ENCODE peak calls at places on chromosomes 12 and 14, in four cellular contexts. E is A549, R is left ventricle myocardium inferior, D is body of pancreas. F is an unnamed sample. For H3K4me1, the result is how much of the 10 kb centered on the place peaks cover.

GRCh38 chr12:91289881-91290280 is 107.3 kb upstream of the DCN start:
- DNase-seq in E (no peak), D (no peak), R (no peak), F (no peak)

GRCh38 chr12:62600038-62600437 is 133.4 kb downstream of the MON2 start:
- DNase-seq in R (no peak), E (peak), D (no peak), F (no peak)

GRCh38 chr14:105908006-105908405 is 381.6 kb downstream of the TMEM121 start:
- DNase-seq in R (no peak), E (no peak), D (no peak), F (no peak)

GRCh38 chr12:55820679-55821078 is 2.8 kb downstream of the ORMDL2 start:
- DNase-seq in D (no peak), R (no peak), E (peak), F (no peak)

GRCh38 chr12:88225776-88226175 is 83.7 kb downstream of the TMTC3 start:
- DNase-seq in R (no peak), E (no peak), D (no peak), F (no peak)

GRCh38 chr14:88079624-88080023 is 74.7 kb downstream of the GPR65 start:
- DNase-seq in E (no peak), R (no peak), D (no peak), F (no peak)

GRCh38 chr12:110647669-110648068 is 33.7 kb downstream of the TCTN1 start:
- DNase-seq in D (no peak), R (no peak), E (no peak), F (no peak)

GRCh38 chr12:85642810-85643209 is 193.4 kb downstream of the RASSF9 start:
- DNase-seq in D (no peak), E (peak), R (no peak), F (peak)

GRCh38 chr12:85874064-85874463 is at the start of gene NTS:
- DNase-seq in R (no peak), D (no peak), E (peak), F (peak)

GRCh38 chr12:6635856-6636521 is at the start of gene LPAR5:
- DNase-seq in D (no peak), E (peak), R (no peak), F (no peak)

GRCh38 chr12:34392741-34393085 is 370.4 kb downstream of the ALG10 start:
- DNase-seq in R (peak), D (no peak), E (no peak), F (no peak)

GRCh38 chr14:97410667-97411286 is 613.6 kb downstream of the VRK1 start:
- DNase-seq in E (no peak), D (no peak), R (no peak), F (no peak)
- TF ChIP-seq CTCF in E (no peak), D (no peak), R (no peak), F (no peak)

DNA sequence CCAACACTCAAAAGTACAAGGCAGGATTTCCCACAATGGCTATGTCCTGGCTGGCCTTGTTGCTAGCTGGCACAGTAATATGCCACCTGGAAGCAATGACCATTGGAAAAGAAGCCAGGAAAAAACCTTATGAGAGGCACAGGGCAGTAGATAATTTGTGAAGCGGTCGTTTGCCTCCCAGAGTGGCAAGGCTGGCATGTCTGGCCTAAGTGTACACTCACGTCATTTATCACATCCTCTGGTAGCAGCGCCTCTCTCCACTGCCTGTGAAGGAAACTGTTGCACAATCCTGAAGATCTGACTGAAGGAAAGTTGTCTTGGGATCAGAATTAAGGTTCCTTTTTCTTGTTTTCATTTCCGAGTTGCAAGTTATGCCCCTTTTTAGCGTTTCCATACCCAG is 408.5 kb downstream of the ZFP36L1 start:
- DNase-seq in R (peak), E (no peak), D (peak), F (no peak)
- H3K4me1 ChIP-seq in R (under half), E (under half), D (under half), F (under half)

GRCh38 chr12:57632369-57632897 is 568 bp downstream of the B4GALNT1 start:
- DNase-seq in R (no peak), E (peak), D (peak), F (no peak)
- H3K27ac ChIP-seq in R (peak), E (peak), D (no peak), F (no peak)

DNA sequence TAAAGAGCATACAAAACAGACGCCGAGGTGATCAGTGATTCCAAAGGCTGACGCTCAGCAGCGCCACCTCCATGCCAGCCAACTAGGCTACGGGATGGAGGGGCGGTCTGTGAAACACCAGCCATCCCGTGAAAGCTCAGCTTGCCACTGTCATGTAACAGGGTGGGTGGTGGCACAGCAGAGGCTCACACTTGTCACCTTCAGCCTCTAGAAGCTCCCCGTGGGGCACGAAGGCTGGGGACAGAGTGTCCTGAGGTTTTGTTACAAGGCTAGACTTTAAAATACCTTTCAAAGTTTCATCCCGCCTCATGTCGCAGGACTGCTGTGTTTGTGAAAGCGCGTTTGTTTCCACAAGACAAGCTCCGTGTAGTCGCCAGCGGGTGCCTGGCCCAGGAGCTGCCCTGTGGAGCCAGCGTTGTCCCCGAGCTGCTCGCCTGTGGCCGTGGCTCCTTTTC is 20.7 kb downstream of the XRCC3 start:
- DNase-seq in E (no peak), D (no peak), R (no peak), F (no peak)
- TF ChIP-seq CTCF in E (no peak), D (no peak), R (no peak), F (no peak)

DNA sequence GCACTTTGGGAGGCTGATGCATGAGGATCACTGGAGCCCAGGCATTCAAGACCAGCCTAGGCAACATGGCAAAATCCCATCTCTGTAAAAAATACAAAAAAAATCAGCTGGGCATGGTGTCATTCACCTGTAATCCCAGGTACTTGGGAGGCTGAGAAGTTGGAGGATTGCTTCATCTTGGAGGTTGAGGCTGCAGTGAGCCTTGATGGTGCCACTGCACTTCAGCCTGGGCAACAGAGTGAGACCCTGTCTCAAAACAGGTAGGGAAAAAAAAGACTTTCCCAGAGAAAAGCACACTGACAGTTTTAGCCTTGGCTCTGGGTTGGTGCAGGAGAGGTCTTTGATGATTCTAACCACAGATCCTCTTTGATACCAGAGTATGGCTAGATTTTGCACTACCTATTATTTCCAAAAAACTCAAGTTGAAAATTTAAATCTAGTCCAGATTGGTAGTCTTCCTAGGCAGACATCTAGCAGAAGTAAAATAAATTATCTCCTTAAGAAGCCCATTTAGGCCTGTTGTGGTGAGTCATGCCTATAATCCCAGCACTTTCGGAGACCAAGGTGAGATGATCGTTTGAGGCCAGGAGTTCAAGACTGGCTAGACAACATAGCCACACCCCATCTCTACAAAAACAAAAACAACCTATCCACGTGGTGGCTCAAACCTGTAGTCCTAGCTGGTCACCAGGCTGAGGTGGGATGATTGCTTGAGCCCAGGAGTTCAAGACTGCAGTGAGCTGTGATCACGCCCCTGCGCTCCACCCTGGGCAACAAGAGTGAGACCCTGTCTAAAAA is 18.6 kb downstream of the LARP4 start:
- DNase-seq in D (no peak), E (peak), R (no peak), F (no peak)
- H3K4me1 ChIP-seq in D (under half), E (under half), R (under half), F (under half)